ENCODE peak calls at places on chromosomes 13 and 19, in eight cellular contexts. One of them, this sample, is unnamed. For H3K36me3, the result is how much of the 10 kb centered on the place peaks cover.

GRCh38 chr13:50025446-50025845 is 10.2 kb downstream of the KCNRG start:
- DNase-seq in HepG2: no peak
- DNase-seq in spleen: no peak
- DNase-seq in upper lobe of left lung: no peak
- DNase-seq in uterus: no peak
- DNase-seq in stomach: no peak
- DNase-seq in heart left ventricle: no peak
- DNase-seq in right lobe of liver: no peak
- DNase-seq in this sample: no peak

GRCh38 chr13:49652691-49653305 is 24.5 kb downstream of the ARL11 start:
- DNase-seq in spleen: no peak
- DNase-seq in upper lobe of left lung: no peak
- DNase-seq in stomach: peak
- DNase-seq in heart left ventricle: no peak
- DNase-seq in uterus: no peak
- DNase-seq in right lobe of liver: no peak
- DNase-seq in HepG2: peak
- DNase-seq in this sample: no peak

GRCh38 chr19:52566588-52566987 is 3.5 kb upstream of the ZNF701 start:
- DNase-seq in stomach: no peak
- DNase-seq in uterus: no peak
- DNase-seq in heart left ventricle: no peak
- DNase-seq in spleen: no peak
- DNase-seq in upper lobe of left lung: no peak
- DNase-seq in right lobe of liver: no peak
- DNase-seq in HepG2: no peak
- DNase-seq in this sample: no peak

GRCh38 chr13:31038834-31039552 is 106.5 kb downstream of the TEX26 start:
- DNase-seq in right lobe of liver: no peak
- DNase-seq in upper lobe of left lung: no peak
- DNase-seq in heart left ventricle: no peak
- DNase-seq in uterus: no peak
- DNase-seq in stomach: no peak
- DNase-seq in HepG2: no peak
- DNase-seq in spleen: no peak
- DNase-seq in this sample: no peak

GRCh38 chr19:3699741-3700241 is 477 bp downstream of the PIP5K1C start:
- DNase-seq in right lobe of liver: no peak
- DNase-seq in uterus: no peak
- DNase-seq in stomach: no peak
- DNase-seq in heart left ventricle: no peak
- DNase-seq in spleen: no peak
- DNase-seq in upper lobe of left lung: no peak
- DNase-seq in HepG2: no peak
- DNase-seq in this sample: no peak

GRCh38 chr13:42367836-42368235 is 95.9 kb downstream of the AKAP11 start:
- DNase-seq in heart left ventricle: no peak
- DNase-seq in right lobe of liver: no peak
- DNase-seq in HepG2: no peak
- DNase-seq in stomach: no peak
- DNase-seq in uterus: no peak
- DNase-seq in spleen: no peak
- DNase-seq in upper lobe of left lung: no peak
- DNase-seq in this sample: no peak

GRCh38 chr13:112220296-112220875 is 153.4 kb downstream of the SOX1 start:
- DNase-seq in uterus: no peak
- DNase-seq in upper lobe of left lung: no peak
- DNase-seq in right lobe of liver: no peak
- DNase-seq in HepG2: no peak
- DNase-seq in heart left ventricle: no peak
- DNase-seq in stomach: no peak
- DNase-seq in spleen: no peak
- DNase-seq in this sample: no peak

GRCh38 chr19:1357695-1358094 is 26.0 kb upstream of the NDUFS7 start:
- DNase-seq in heart left ventricle: no peak
- DNase-seq in spleen: no peak
- DNase-seq in upper lobe of left lung: no peak
- DNase-seq in uterus: no peak
- DNase-seq in HepG2: no peak
- DNase-seq in stomach: no peak
- DNase-seq in right lobe of liver: no peak
- DNase-seq in this sample: no peak

GRCh38 chr19:14571695-14572490 is at the start of gene NDUFB7:
- DNase-seq in heart left ventricle: peak
- DNase-seq in upper lobe of left lung: peak
- DNase-seq in uterus: peak
- DNase-seq in right lobe of liver: peak
- DNase-seq in stomach: peak
- DNase-seq in spleen: peak
- DNase-seq in HepG2: peak
- DNase-seq in this sample: peak
- TF ChIP-seq POLR2A in heart left ventricle: peak
- TF ChIP-seq POLR2A in upper lobe of left lung: no peak
- TF ChIP-seq POLR2A in uterus: no peak
- TF ChIP-seq POLR2A in right lobe of liver: peak
- TF ChIP-seq POLR2A in stomach: no peak
- TF ChIP-seq POLR2A in spleen: no peak
- TF ChIP-seq POLR2A in HepG2: peak
- TF ChIP-seq POLR2A in this sample: no peak

GRCh38 chr13:45967589-45967988 is 85.0 kb downstream of the ZC3H13 start:
- DNase-seq in right lobe of liver: no peak
- DNase-seq in uterus: no peak
- DNase-seq in stomach: no peak
- DNase-seq in upper lobe of left lung: no peak
- DNase-seq in heart left ventricle: no peak
- DNase-seq in spleen: no peak
- DNase-seq in HepG2: no peak
- DNase-seq in this sample: no peak

GRCh38 chr13:45961468-45961867 is 91.1 kb downstream of the ZC3H13 start:
- DNase-seq in right lobe of liver: no peak
- DNase-seq in upper lobe of left lung: no peak
- DNase-seq in HepG2: no peak
- DNase-seq in stomach: no peak
- DNase-seq in heart left ventricle: no peak
- DNase-seq in uterus: no peak
- DNase-seq in spleen: no peak
- DNase-seq in this sample: no peak

GRCh38 chr13:45966715-45967114 is 85.8 kb downstream of the ZC3H13 start:
- DNase-seq in spleen: no peak
- DNase-seq in HepG2: no peak
- DNase-seq in heart left ventricle: no peak
- DNase-seq in uterus: no peak
- DNase-seq in stomach: no peak
- DNase-seq in upper lobe of left lung: no peak
- DNase-seq in right lobe of liver: no peak
- DNase-seq in this sample: no peak
- H3K36me3 ChIP-seq in spleen: half or more
- H3K36me3 ChIP-seq in HepG2: under half
- H3K36me3 ChIP-seq in heart left ventricle: half or more
- H3K36me3 ChIP-seq in uterus: under half
- H3K36me3 ChIP-seq in stomach: half or more
- H3K36me3 ChIP-seq in upper lobe of left lung: under half
- H3K36me3 ChIP-seq in right lobe of liver: half or more
- H3K36me3 ChIP-seq in this sample: under half

GRCh38 chr13:28822801-28823200 is 2.7 kb downstream of the MTUS2 start:
- DNase-seq in uterus: no peak
- DNase-seq in stomach: no peak
- DNase-seq in heart left ventricle: no peak
- DNase-seq in right lobe of liver: no peak
- DNase-seq in HepG2: no peak
- DNase-seq in spleen: no peak
- DNase-seq in upper lobe of left lung: no peak
- DNase-seq in this sample: no peak
- H3K27ac ChIP-seq in uterus: no peak
- H3K27ac ChIP-seq in stomach: no peak
- H3K27ac ChIP-seq in heart left ventricle: no peak
- H3K27ac ChIP-seq in right lobe of liver: no peak
- H3K27ac ChIP-seq in HepG2: no peak
- H3K27ac ChIP-seq in spleen: no peak
- H3K27ac ChIP-seq in upper lobe of left lung: no peak
- H3K27ac ChIP-seq in this sample: no peak

GRCh38 chr19:49161987-49162386 is 4.4 kb downstream of the TRPM4 start:
- DNase-seq in HepG2: no peak
- DNase-seq in uterus: no peak
- DNase-seq in stomach: no peak
- DNase-seq in spleen: no peak
- DNase-seq in heart left ventricle: no peak
- DNase-seq in upper lobe of left lung: no peak
- DNase-seq in right lobe of liver: no peak
- DNase-seq in this sample: no peak
- TF ChIP-seq POLR2A in HepG2: no peak
- TF ChIP-seq POLR2A in uterus: no peak
- TF ChIP-seq POLR2A in stomach: no peak
- TF ChIP-seq POLR2A in spleen: no peak
- TF ChIP-seq POLR2A in heart left ventricle: no peak
- TF ChIP-seq POLR2A in upper lobe of left lung: no peak
- TF ChIP-seq POLR2A in right lobe of liver: no peak
- TF ChIP-seq POLR2A in this sample: no peak

GRCh38 chr19:43739419-43739818 is 15.3 kb downstream of the SMG9 start:
- DNase-seq in stomach: peak
- DNase-seq in uterus: no peak
- DNase-seq in HepG2: no peak
- DNase-seq in upper lobe of left lung: no peak
- DNase-seq in heart left ventricle: no peak
- DNase-seq in right lobe of liver: no peak
- DNase-seq in spleen: no peak
- DNase-seq in this sample: no peak
- H3K36me3 ChIP-seq in stomach: half or more
- H3K36me3 ChIP-seq in uterus: under half
- H3K36me3 ChIP-seq in HepG2: under half
- H3K36me3 ChIP-seq in upper lobe of left lung: under half
- H3K36me3 ChIP-seq in heart left ventricle: half or more
- H3K36me3 ChIP-seq in right lobe of liver: under half
- H3K36me3 ChIP-seq in spleen: half or more
- H3K36me3 ChIP-seq in this sample: under half

GRCh38 chr19:16897572-16898056 is 8.8 kb downstream of the F2RL3 start:
- DNase-seq in spleen: peak
- DNase-seq in HepG2: no peak
- DNase-seq in upper lobe of left lung: no peak
- DNase-seq in uterus: no peak
- DNase-seq in right lobe of liver: peak
- DNase-seq in heart left ventricle: peak
- DNase-seq in stomach: peak
- DNase-seq in this sample: no peak

GRCh38 chr19:16896913-16897571 is 8.2 kb downstream of the F2RL3 start:
- DNase-seq in stomach: peak
- DNase-seq in upper lobe of left lung: peak
- DNase-seq in heart left ventricle: peak
- DNase-seq in HepG2: peak
- DNase-seq in spleen: peak
- DNase-seq in right lobe of liver: peak
- DNase-seq in uterus: peak
- DNase-seq in this sample: peak

GRCh38 chr19:16898306-16899015 is 9.7 kb downstream of the F2RL3 start:
- DNase-seq in spleen: no peak
- DNase-seq in HepG2: no peak
- DNase-seq in stomach: no peak
- DNase-seq in uterus: no peak
- DNase-seq in upper lobe of left lung: no peak
- DNase-seq in right lobe of liver: no peak
- DNase-seq in heart left ventricle: no peak
- DNase-seq in this sample: no peak

GRCh38 chr19:16895467-16896097 is 6.8 kb downstream of the F2RL3 start:
- DNase-seq in uterus: no peak
- DNase-seq in heart left ventricle: no peak
- DNase-seq in upper lobe of left lung: no peak
- DNase-seq in spleen: no peak
- DNase-seq in HepG2: no peak
- DNase-seq in stomach: no peak
- DNase-seq in right lobe of liver: no peak
- DNase-seq in this sample: peak

GRCh38 chr19:16896098-16896912 is 7.5 kb downstream of the F2RL3 start:
- DNase-seq in right lobe of liver: no peak
- DNase-seq in uterus: no peak
- DNase-seq in HepG2: no peak
- DNase-seq in stomach: no peak
- DNase-seq in heart left ventricle: no peak
- DNase-seq in upper lobe of left lung: no peak
- DNase-seq in spleen: peak
- DNase-seq in this sample: peak
- H3K27ac ChIP-seq in right lobe of liver: no peak
- H3K27ac ChIP-seq in uterus: peak
- H3K27ac ChIP-seq in HepG2: no peak
- H3K27ac ChIP-seq in stomach: peak
- H3K27ac ChIP-seq in heart left ventricle: peak
- H3K27ac ChIP-seq in upper lobe of left lung: peak
- H3K27ac ChIP-seq in spleen: peak
- H3K27ac ChIP-seq in this sample: peak

GRCh38 chr13:32253911-32254399 is 61.2 kb downstream of the ZAR1L start:
- DNase-seq in right lobe of liver: no peak
- DNase-seq in upper lobe of left lung: no peak
- DNase-seq in heart left ventricle: no peak
- DNase-seq in spleen: no peak
- DNase-seq in uterus: no peak
- DNase-seq in HepG2: no peak
- DNase-seq in stomach: peak
- DNase-seq in this sample: no peak
- TF ChIP-seq POLR2A in right lobe of liver: peak
- TF ChIP-seq POLR2A in upper lobe of left lung: no peak
- TF ChIP-seq POLR2A in heart left ventricle: no peak
- TF ChIP-seq POLR2A in spleen: no peak
- TF ChIP-seq POLR2A in uterus: peak
- TF ChIP-seq POLR2A in HepG2: no peak
- TF ChIP-seq POLR2A in stomach: no peak
- TF ChIP-seq POLR2A in this sample: no peak

DNA sequence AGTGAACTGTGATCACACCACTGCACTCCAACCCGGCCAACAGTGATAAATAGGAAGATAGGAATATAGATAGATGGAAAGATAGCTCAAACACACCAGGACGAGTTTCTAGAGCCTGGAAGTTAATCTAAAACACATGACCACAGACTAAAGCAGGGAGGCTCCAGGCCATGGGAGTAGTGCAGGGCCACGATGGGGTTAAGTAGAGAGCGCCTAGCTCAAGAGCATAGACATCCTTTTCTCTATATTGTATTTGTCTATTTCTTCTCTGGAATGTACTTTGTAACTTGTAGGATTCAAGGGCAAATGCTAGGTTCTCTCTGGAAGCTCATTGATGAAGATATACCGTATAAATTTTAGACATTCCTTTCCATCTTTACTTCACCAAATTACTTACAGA is 69.6 kb downstream of the ZAR1L start:
- DNase-seq in uterus: no peak
- DNase-seq in heart left ventricle: no peak
- DNase-seq in upper lobe of left lung: no peak
- DNase-seq in right lobe of liver: no peak
- DNase-seq in spleen: no peak
- DNase-seq in stomach: no peak
- DNase-seq in HepG2: no peak
- DNase-seq in this sample: no peak
- H3K36me3 ChIP-seq in uterus: under half
- H3K36me3 ChIP-seq in heart left ventricle: under half
- H3K36me3 ChIP-seq in upper lobe of left lung: under half
- H3K36me3 ChIP-seq in right lobe of liver: under half
- H3K36me3 ChIP-seq in spleen: under half
- H3K36me3 ChIP-seq in stomach: under half
- H3K36me3 ChIP-seq in HepG2: under half
- H3K36me3 ChIP-seq in this sample: under half